ENCODE peak calls at places on chromosomes 7 and 10, in five cellular contexts. U is A549, M is NB4, E is GM12878, A is endothelial cell of umbilical vein. Y is an unnamed sample.

GRCh38 chr10:70678250-70678635 is 5.9 kb downstream of the ADAMTS14 start:
- DNase-seq in U (no peak), E (no peak), A (no peak), M (no peak), Y (no peak)

GRCh38 chr10:95755511-95756004 is 405 bp upstream of the ENTPD1 start:
- DNase-seq in U (no peak), E (peak), A (peak), M (peak), Y (peak)

GRCh38 chr10:80596391-80597257 is 58.9 kb downstream of the SH2D4B start:
- DNase-seq in A (peak), M (peak), U (peak), E (no peak), Y (peak)

GRCh38 chr7:104859754-104860426 is 154.1 kb upstream of the KMT2E start:
- DNase-seq in M (peak), E (no peak), U (no peak), A (no peak), Y (no peak)

GRCh38 chr10:74988787-74989574 is 122.5 kb upstream of the SAMD8 start:
- DNase-seq in E (no peak), U (no peak), M (no peak), A (peak), Y (no peak)

GRCh38 chr7:1085910-1086421 is 1.9 kb upstream of the GPER1 start:
- DNase-seq in A (peak), E (no peak), U (no peak), M (no peak), Y (no peak)

GRCh38 chr7:150397376-150398107 is 18.4 kb downstream of the ZNF775 start:
- DNase-seq in A (no peak), E (no peak), M (no peak), U (no peak), Y (no peak)

GRCh38 chr7:157789094-157789493 is 452.3 kb downstream of the DNAJB6 start:
- DNase-seq in A (no peak), E (no peak), M (no peak), U (no peak), Y (no peak)

GRCh38 chr7:18693401-18693800 is 197.9 kb downstream of the HDAC9 start:
- DNase-seq in U (no peak), E (no peak), A (peak), M (peak), Y (no peak)

GRCh38 chr7:134777470-134777869 is 2.0 kb upstream of the CALD1 start:
- DNase-seq in U (no peak), E (no peak), A (peak), M (no peak), Y (no peak)

GRCh38 chr10:125011926-125012705 is 70.2 kb downstream of the ZRANB1 start:
- DNase-seq in E (no peak), U (no peak), M (no peak), A (no peak), Y (no peak)

GRCh38 chr10:17453377-17454091 is 861 bp downstream of the ST8SIA6 start:
- DNase-seq in A (peak), U (peak), E (no peak), M (no peak), Y (no peak)

GRCh38 chr7:128154519-128154918 is 86.6 kb upstream of the LEP start:
- DNase-seq in M (no peak), U (no peak), A (no peak), E (no peak), Y (no peak)

GRCh38 chr10:101380353-101381017 is 26.5 kb downstream of the BTRC start:
- DNase-seq in E (no peak), M (no peak), U (no peak), A (no peak), Y (no peak)
- TF ChIP-seq MYC in E (no peak), M (no peak), U (no peak), A (no peak), Y (no peak)

GRCh38 chr7:53070883-53071282 is 35.5 kb downstream of the POM121L12 start:
- DNase-seq in E (no peak), A (peak), M (no peak), U (no peak), Y (no peak)
- TF ChIP-seq MYC in E (no peak), A (no peak), M (no peak), U (no peak), Y (no peak)

DNA sequence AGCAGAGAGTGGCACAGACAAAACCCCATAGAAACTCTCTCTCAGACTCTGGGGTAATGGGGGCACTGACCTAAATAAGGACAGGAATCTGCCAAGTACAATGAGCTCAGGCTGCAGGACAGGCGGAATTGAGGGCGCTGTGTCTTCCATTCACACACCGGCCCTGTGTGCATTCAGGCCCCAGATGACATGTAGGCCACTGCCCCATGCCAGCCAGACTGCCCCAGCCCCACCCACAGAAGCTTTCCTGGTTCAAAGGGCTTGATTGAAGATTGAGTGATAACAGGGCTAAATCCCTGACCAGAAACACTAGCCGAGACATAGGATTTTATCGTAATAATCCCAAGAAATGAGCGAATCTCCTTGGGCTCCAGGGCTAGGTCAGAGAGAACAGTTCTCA is 52.8 kb downstream of the EEPD1 start:
- DNase-seq in M (no peak), A (no peak), E (no peak), U (no peak), Y (no peak)
- TF ChIP-seq MYC in M (no peak), A (no peak), E (no peak), U (no peak), Y (no peak)

GRCh38 chr10:88826390-88826789 is 23.9 kb downstream of the LIPM start:
- DNase-seq in U (no peak), M (no peak), E (no peak), A (no peak), Y (no peak)
- TF ChIP-seq MYC in U (no peak), M (no peak), E (no peak), A (no peak), Y (no peak)

GRCh38 chr10:104329754-104330153 is 8.5 kb downstream of the ITPRIP start:
- DNase-seq in U (no peak), M (peak), E (no peak), A (no peak), Y (no peak)
- TF ChIP-seq MYC in U (no peak), M (no peak), E (no peak), A (no peak), Y (no peak)

Y was measured in HepG2.